ENCODE peak calls at places on chromosomes 16 and 17, in four cellular contexts. One of them, this sample, is unnamed.

GRCh38 chr17:33284022-33284421 is 9.1 kb downstream of the ASIC2 start:
- DNase-seq in BJ: peak
- DNase-seq in omental fat pad: no peak
- DNase-seq in fibroblast of the conjunctiva: peak
- DNase-seq in this sample: peak

GRCh38 chr17:38967290-38967738 is at the start of gene FBXO47:
- DNase-seq in BJ: peak
- DNase-seq in omental fat pad: peak
- DNase-seq in fibroblast of the conjunctiva: peak
- DNase-seq in this sample: peak

GRCh38 chr17:2982854-2983636 is 80.4 kb downstream of the OR1D5 start:
- DNase-seq in BJ: peak
- DNase-seq in omental fat pad: no peak
- DNase-seq in fibroblast of the conjunctiva: peak
- DNase-seq in this sample: no peak

GRCh38 chr17:8499171-8499570 is 63.5 kb downstream of the NDEL1 start:
- DNase-seq in BJ: no peak
- DNase-seq in omental fat pad: no peak
- DNase-seq in fibroblast of the conjunctiva: no peak
- DNase-seq in this sample: no peak

GRCh38 chr16:27498020-27498419 is 51.7 kb downstream of the GTF3C1 start:
- DNase-seq in BJ: no peak
- DNase-seq in omental fat pad: no peak
- DNase-seq in fibroblast of the conjunctiva: no peak
- DNase-seq in this sample: no peak

GRCh38 chr17:36127199-36127881 is 23.7 kb downstream of the CCL4 start:
- DNase-seq in BJ: no peak
- DNase-seq in omental fat pad: no peak
- DNase-seq in fibroblast of the conjunctiva: no peak
- DNase-seq in this sample: no peak

GRCh38 chr17:19542247-19542646 is 8.6 kb downstream of the SLC47A1 start:
- DNase-seq in BJ: no peak
- DNase-seq in omental fat pad: no peak
- DNase-seq in fibroblast of the conjunctiva: no peak
- DNase-seq in this sample: no peak

GRCh38 chr16:60463986-60464385 is 1572.3 kb downstream of the CDH8 start:
- DNase-seq in BJ: no peak
- DNase-seq in omental fat pad: no peak
- DNase-seq in fibroblast of the conjunctiva: no peak
- DNase-seq in this sample: no peak

GRCh38 chr17:73027130-73027741 is 65.3 kb downstream of the SLC39A11 start:
- DNase-seq in BJ: peak
- DNase-seq in omental fat pad: no peak
- DNase-seq in fibroblast of the conjunctiva: no peak
- DNase-seq in this sample: no peak

GRCh38 chr16:79864032-79864780 is 263.7 kb upstream of the MAF start:
- DNase-seq in BJ: no peak
- DNase-seq in omental fat pad: no peak
- DNase-seq in fibroblast of the conjunctiva: no peak
- DNase-seq in this sample: no peak

GRCh38 chr17:36602030-36602737 is 801 bp downstream of the MRM1 start:
- DNase-seq in BJ: no peak
- DNase-seq in omental fat pad: no peak
- DNase-seq in fibroblast of the conjunctiva: no peak
- DNase-seq in this sample: peak

GRCh38 chr17:45656527-45657181 is 127.5 kb upstream of the CRHR1 start:
- DNase-seq in BJ: no peak
- DNase-seq in omental fat pad: no peak
- DNase-seq in fibroblast of the conjunctiva: no peak
- DNase-seq in this sample: no peak

GRCh38 chr17:80313160-80313829 is 52.6 kb downstream of the RNF213 start:
- DNase-seq in BJ: no peak
- DNase-seq in omental fat pad: no peak
- DNase-seq in fibroblast of the conjunctiva: no peak
- DNase-seq in this sample: no peak

GRCh38 chr16:35173295-35173694 is 1713.9 kb downstream of the TP53TG3F start:
- DNase-seq in BJ: no peak
- DNase-seq in omental fat pad: no peak
- DNase-seq in fibroblast of the conjunctiva: no peak
- DNase-seq in this sample: no peak

GRCh38 chr17:63173450-63173849 is 207.4 kb downstream of the TANC2 start:
- DNase-seq in BJ: no peak
- DNase-seq in omental fat pad: no peak
- DNase-seq in fibroblast of the conjunctiva: no peak
- DNase-seq in this sample: peak

GRCh38 chr16:3282103-3282746 is 1.1 kb upstream of the ZNF263 start:
- DNase-seq in BJ: no peak
- DNase-seq in omental fat pad: no peak
- DNase-seq in fibroblast of the conjunctiva: no peak
- DNase-seq in this sample: peak

GRCh38 chr17:82367724-82368524 is 3.6 kb upstream of the UTS2R start:
- DNase-seq in BJ: no peak
- DNase-seq in omental fat pad: no peak
- DNase-seq in fibroblast of the conjunctiva: no peak
- DNase-seq in this sample: no peak

GRCh38 chr17:78774956-78775571 is 7.0 kb downstream of the CYTH1 start:
- DNase-seq in BJ: no peak
- DNase-seq in omental fat pad: no peak
- DNase-seq in fibroblast of the conjunctiva: no peak
- DNase-seq in this sample: no peak

GRCh38 chr16:63230383-63230782 is 1194.1 kb upstream of the CDH8 start:
- DNase-seq in BJ: no peak
- DNase-seq in omental fat pad: no peak
- DNase-seq in fibroblast of the conjunctiva: no peak
- DNase-seq in this sample: no peak

GRCh38 chr16:19883296-19883951 is 1.2 kb downstream of the GPRC5B start:
- DNase-seq in BJ: no peak
- DNase-seq in omental fat pad: no peak
- DNase-seq in fibroblast of the conjunctiva: no peak
- DNase-seq in this sample: no peak

GRCh38 chr17:80953471-80954315 is 37.9 kb upstream of the CHMP6 start:
- DNase-seq in BJ: no peak
- DNase-seq in omental fat pad: no peak
- DNase-seq in fibroblast of the conjunctiva: no peak
- DNase-seq in this sample: no peak

GRCh38 chr16:12771341-12771798 is 32.3 kb downstream of the CPPED1 start:
- DNase-seq in BJ: no peak
- DNase-seq in omental fat pad: no peak
- DNase-seq in fibroblast of the conjunctiva: no peak
- DNase-seq in this sample: no peak